ENCODE peak calls at places on chromosomes 12 and 14, in five cellular contexts. One of them, this sample, is unnamed.
A peak's percentile ranks its signal among the peaks of the same experiment; 100 is the strongest.

GRCh38 chr14:61247935-61248334 is 33.2 kb downstream of the TMEM30B start:
- DNase-seq in RCC 7860: peak; percentile 20
- DNase-seq in stimulated activated CD8-positive, alpha-beta memory T cell treated with anti-CD3 and anti-CD28 coated beads, Interleukin-2, amount 100 ng/mL, for 1 hour: no peak
- DNase-seq in stimulated activated CD4-positive, alpha-beta T cell treated with anti-CD3 and anti-CD28 coated beads, Interleukin-1b, Interleukin-23, amount 100 ng/mL, for 48 hours: no peak
- DNase-seq in GM12878: no peak
- DNase-seq in this sample: no peak

GRCh38 chr12:121918679-121919038 is 267 bp downstream of the CFAP251 start:
- DNase-seq in RCC 7860: no peak
- DNase-seq in stimulated activated CD8-positive, alpha-beta memory T cell treated with anti-CD3 and anti-CD28 coated beads, Interleukin-2, amount 100 ng/mL, for 1 hour: no peak
- DNase-seq in stimulated activated CD4-positive, alpha-beta T cell treated with anti-CD3 and anti-CD28 coated beads, Interleukin-1b, Interleukin-23, amount 100 ng/mL, for 48 hours: no peak
- DNase-seq in GM12878: no peak
- DNase-seq in this sample: peak; percentile 79

GRCh38 chr12:113247123-113248045 is 26.1 kb downstream of the TPCN1 start:
- DNase-seq in RCC 7860: peak; percentile 24
- DNase-seq in stimulated activated CD8-positive, alpha-beta memory T cell treated with anti-CD3 and anti-CD28 coated beads, Interleukin-2, amount 100 ng/mL, for 1 hour: no peak
- DNase-seq in stimulated activated CD4-positive, alpha-beta T cell treated with anti-CD3 and anti-CD28 coated beads, Interleukin-1b, Interleukin-23, amount 100 ng/mL, for 48 hours: no peak
- DNase-seq in GM12878: no peak
- DNase-seq in this sample: no peak

GRCh38 chr12:50845021-50845647 is 2.4 kb downstream of the TMPRSS12 start:
- DNase-seq in RCC 7860: no peak
- DNase-seq in stimulated activated CD8-positive, alpha-beta memory T cell treated with anti-CD3 and anti-CD28 coated beads, Interleukin-2, amount 100 ng/mL, for 1 hour: no peak
- DNase-seq in stimulated activated CD4-positive, alpha-beta T cell treated with anti-CD3 and anti-CD28 coated beads, Interleukin-1b, Interleukin-23, amount 100 ng/mL, for 48 hours: no peak
- DNase-seq in GM12878: no peak
- DNase-seq in this sample: no peak

GRCh38 chr12:26629864-26630263 is 203.1 kb downstream of the ITPR2 start:
- DNase-seq in RCC 7860: peak; percentile 32
- DNase-seq in stimulated activated CD8-positive, alpha-beta memory T cell treated with anti-CD3 and anti-CD28 coated beads, Interleukin-2, amount 100 ng/mL, for 1 hour: no peak
- DNase-seq in stimulated activated CD4-positive, alpha-beta T cell treated with anti-CD3 and anti-CD28 coated beads, Interleukin-1b, Interleukin-23, amount 100 ng/mL, for 48 hours: no peak
- DNase-seq in GM12878: no peak
- DNase-seq in this sample: no peak

GRCh38 chr14:72701610-72702009 is 192.3 kb downstream of the DPF3 start:
- DNase-seq in RCC 7860: no peak
- DNase-seq in stimulated activated CD8-positive, alpha-beta memory T cell treated with anti-CD3 and anti-CD28 coated beads, Interleukin-2, amount 100 ng/mL, for 1 hour: no peak
- DNase-seq in stimulated activated CD4-positive, alpha-beta T cell treated with anti-CD3 and anti-CD28 coated beads, Interleukin-1b, Interleukin-23, amount 100 ng/mL, for 48 hours: no peak
- DNase-seq in GM12878: no peak
- DNase-seq in this sample: no peak

GRCh38 chr12:104863549-104863948 is 94.5 kb downstream of the SLC41A2 start:
- DNase-seq in RCC 7860: no peak
- DNase-seq in stimulated activated CD8-positive, alpha-beta memory T cell treated with anti-CD3 and anti-CD28 coated beads, Interleukin-2, amount 100 ng/mL, for 1 hour: no peak
- DNase-seq in stimulated activated CD4-positive, alpha-beta T cell treated with anti-CD3 and anti-CD28 coated beads, Interleukin-1b, Interleukin-23, amount 100 ng/mL, for 48 hours: no peak
- DNase-seq in GM12878: no peak
- DNase-seq in this sample: no peak

GRCh38 chr12:112900298-112901145 is 6.2 kb upstream of the OAS1 start:
- DNase-seq in RCC 7860: peak; percentile 16
- DNase-seq in stimulated activated CD8-positive, alpha-beta memory T cell treated with anti-CD3 and anti-CD28 coated beads, Interleukin-2, amount 100 ng/mL, for 1 hour: no peak
- DNase-seq in stimulated activated CD4-positive, alpha-beta T cell treated with anti-CD3 and anti-CD28 coated beads, Interleukin-1b, Interleukin-23, amount 100 ng/mL, for 48 hours: peak; percentile 47
- DNase-seq in GM12878: no peak
- DNase-seq in this sample: peak; percentile 76

GRCh38 chr12:12564911-12565310 is 2.2 kb upstream of the DUSP16 start:
- DNase-seq in RCC 7860: no peak
- DNase-seq in stimulated activated CD8-positive, alpha-beta memory T cell treated with anti-CD3 and anti-CD28 coated beads, Interleukin-2, amount 100 ng/mL, for 1 hour: no peak
- DNase-seq in stimulated activated CD4-positive, alpha-beta T cell treated with anti-CD3 and anti-CD28 coated beads, Interleukin-1b, Interleukin-23, amount 100 ng/mL, for 48 hours: no peak
- DNase-seq in GM12878: no peak
- DNase-seq in this sample: no peak

GRCh38 chr12:131589231-131589902 is 121.5 kb upstream of the SFSWAP start:
- DNase-seq in RCC 7860: no peak
- DNase-seq in stimulated activated CD8-positive, alpha-beta memory T cell treated with anti-CD3 and anti-CD28 coated beads, Interleukin-2, amount 100 ng/mL, for 1 hour: no peak
- DNase-seq in stimulated activated CD4-positive, alpha-beta T cell treated with anti-CD3 and anti-CD28 coated beads, Interleukin-1b, Interleukin-23, amount 100 ng/mL, for 48 hours: no peak
- DNase-seq in GM12878: no peak
- DNase-seq in this sample: no peak

GRCh38 chr14:99628832-99629618 is 15.9 kb upstream of the HHIPL1 start:
- DNase-seq in RCC 7860: peak; percentile 34
- DNase-seq in stimulated activated CD8-positive, alpha-beta memory T cell treated with anti-CD3 and anti-CD28 coated beads, Interleukin-2, amount 100 ng/mL, for 1 hour: peak; percentile 35
- DNase-seq in stimulated activated CD4-positive, alpha-beta T cell treated with anti-CD3 and anti-CD28 coated beads, Interleukin-1b, Interleukin-23, amount 100 ng/mL, for 48 hours: peak; percentile 69
- DNase-seq in GM12878: no peak
- DNase-seq in this sample: peak; percentile 66

GRCh38 chr14:71538949-71539659 is 393.1 kb upstream of the RGS6 start:
- DNase-seq in RCC 7860: no peak
- DNase-seq in stimulated activated CD8-positive, alpha-beta memory T cell treated with anti-CD3 and anti-CD28 coated beads, Interleukin-2, amount 100 ng/mL, for 1 hour: no peak
- DNase-seq in stimulated activated CD4-positive, alpha-beta T cell treated with anti-CD3 and anti-CD28 coated beads, Interleukin-1b, Interleukin-23, amount 100 ng/mL, for 48 hours: no peak
- DNase-seq in GM12878: no peak
- DNase-seq in this sample: no peak